ENCODE peak calls at places on chromosomes 2 and 18, in four cellular contexts. U is psoas muscle, M is brain microvascular endothelial cell, G is BJ. B is an unnamed sample.

GRCh38 chr2:141524777-141525176 is 606.0 kb downstream of the LRP1B start:
- DNase-seq in U (no peak), M (no peak), G (no peak), B (no peak)

GRCh38 chr18:70044626-70045025 is 97.0 kb upstream of the CD226 start:
- DNase-seq in U (no peak), M (peak; percentile 97), G (peak; percentile 97), B (peak; percentile 68)

GRCh38 chr2:191677091-191677645 is 768 bp upstream of the NABP1 start:
- DNase-seq in U (no peak), M (peak; percentile 91), G (peak; percentile 38), B (peak; percentile 82)

GRCh38 chr2:26347286-26347865 is 787 bp upstream of the ADGRF3 start:
- DNase-seq in U (no peak), M (no peak), G (no peak), B (no peak)

GRCh38 chr2:9709539-9710285 is 78.9 kb upstream of the YWHAQ start:
- DNase-seq in U (no peak), M (no peak), G (no peak), B (no peak)

GRCh38 chr2:214193943-214194342 is 216.9 kb upstream of the VWC2L start:
- DNase-seq in U (no peak), M (peak; percentile 66), G (peak; percentile 27), B (peak; percentile 63)

GRCh38 chr18:38301621-38302020 is 736.0 kb upstream of the CELF4 start:
- DNase-seq in U (no peak), M (no peak), G (no peak), B (no peak)

GRCh38 chr2:46967990-46968647 is 52.5 kb upstream of the MCFD2 start:
- DNase-seq in U (peak; percentile 80), M (peak; percentile 74), G (peak; percentile 76), B (peak; percentile 81)

GRCh38 chr2:53911434-53912189 is 51.8 kb upstream of the GPR75 start:
- DNase-seq in U (no peak), M (no peak), G (no peak), B (no peak)

GRCh38 chr2:31580321-31581117 is at the start of gene SRD5A2:
- DNase-seq in U (no peak), M (no peak), G (no peak), B (no peak)

GRCh38 chr2:45930396-45930792 is 278.9 kb downstream of the PRKCE start:
- DNase-seq in U (no peak), M (no peak), G (no peak), B (no peak)

GRCh38 chr2:177658309-177658708 is 265.7 kb downstream of the AGPS start:
- DNase-seq in U (no peak), M (no peak), G (no peak), B (no peak)

GRCh38 chr2:43293744-43294695 is 67.6 kb upstream of the ZFP36L2 start:
- DNase-seq in U (no peak), M (peak; percentile 98), G (peak; percentile 97), B (peak; percentile 99)

GRCh38 chr2:27707462-27708256 is 44.0 kb downstream of the SLC4A1AP start:
- DNase-seq in U (no peak), M (no peak), G (no peak), B (no peak)

GRCh38 chr2:16102287-16102975 is 162.1 kb downstream of the MYCN start:
- DNase-seq in U (no peak), M (no peak), G (no peak), B (no peak)

GRCh38 chr18:71374294-71374693 is 1085.4 kb downstream of the SOCS6 start:
- DNase-seq in U (no peak), M (no peak), G (no peak), B (peak; percentile 52)

GRCh38 chr18:13398631-13399030 is 180.1 kb downstream of the LDLRAD4 start:
- DNase-seq in U (no peak), M (no peak), G (no peak), B (no peak)

GRCh38 chr2:28620371-28620793 is 124.5 kb downstream of the PLB1 start:
- DNase-seq in U (no peak), M (no peak), G (no peak), B (no peak)

GRCh38 chr18:48942554-48943261 is 8.1 kb downstream of the SMAD7 start:
- DNase-seq in U (peak; percentile 52), M (peak; percentile 97), G (peak; percentile 98), B (peak; percentile 91)

GRCh38 chr2:157468931-157469708 is 25.2 kb upstream of the CYTIP start:
- DNase-seq in U (no peak), M (peak; percentile 53), G (peak; percentile 21), B (no peak)

GRCh38 chr2:85853499-85854165 is 35.2 kb downstream of the ST3GAL5 start:
- DNase-seq in U (no peak), M (no peak), G (no peak), B (no peak)

GRCh38 chr2:157866202-157866601 is 9.9 kb downstream of the ACVR1 start:
- DNase-seq in U (no peak), M (peak; percentile 38), G (no peak), B (peak; percentile 33)

GRCh38 chr2:235383272-235383843 is 110.5 kb upstream of the AGAP1 start:
- DNase-seq in U (no peak), M (no peak), G (no peak), B (no peak)

GRCh38 chr18:48897531-48897930 is 53.2 kb downstream of the SMAD7 start:
- DNase-seq in U (no peak), M (no peak), G (no peak), B (peak; percentile 33)

GRCh38 chr2:69482471-69482870 is 45.2 kb upstream of the NFU1 start:
- DNase-seq in U (no peak), M (no peak), G (no peak), B (no peak)

GRCh38 chr2:209579236-209579749 is 155.4 kb downstream of the MAP2 start:
- DNase-seq in U (no peak), M (peak; percentile 12), G (no peak), B (peak; percentile 1)
- H3K4me3 ChIP-seq in U (peak overlapping the region; percentile 42), M (peak overlapping the region; percentile 58), G (peak overlapping the region; percentile 42), B (peak overlapping the region; percentile 46)

GRCh38 chr18:11512096-11513030 is 97.0 kb upstream of the SLC35G4 start:
- DNase-seq in U (no peak), M (peak; percentile 22), G (no peak), B (no peak)
- TF ChIP-seq CTCF in U (peak; percentile 48), M (peak; percentile 55), G (peak; percentile 26), B (peak; percentile 47)

GRCh38 chr18:32324173-32324572 is 134.3 kb downstream of the MEP1B start:
- DNase-seq in U (no peak), M (no peak), G (peak; percentile 9), B (no peak)
- H3K4me3 ChIP-seq in U (no peak overlapping the region), M (no peak overlapping the region), G (no peak overlapping the region), B (no peak overlapping the region)

GRCh38 chr18:27298215-27298804 is 113.2 kb upstream of the CHST9 start:
- DNase-seq in U (no peak), M (no peak), G (no peak), B (no peak)
- TF ChIP-seq CTCF in U (peak; percentile 18), M (peak; percentile 27), G (no peak), B (peak; percentile 20)

DNA sequence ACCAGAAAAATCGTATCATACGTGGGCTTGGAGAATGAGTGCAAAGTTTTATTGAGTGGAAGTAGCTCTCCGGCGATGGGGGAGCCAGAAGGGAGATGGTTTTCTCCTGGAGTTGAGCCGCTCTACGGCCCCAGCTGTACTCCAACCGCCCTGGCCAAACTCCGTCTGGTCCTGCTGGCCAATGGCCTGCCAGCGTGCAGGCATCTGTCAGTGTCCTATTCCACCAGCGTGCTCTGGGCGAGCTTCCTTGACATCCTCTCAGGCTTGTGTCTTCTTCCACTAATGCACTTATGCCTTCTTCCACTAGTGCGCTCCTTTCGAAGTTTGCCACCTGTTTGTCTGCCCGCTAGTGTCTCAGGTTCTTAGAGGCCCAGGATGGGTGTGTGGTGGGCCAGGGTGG is 345.5 kb upstream of the CDH19 start:
- DNase-seq in U (no peak), M (no peak), G (no peak), B (no peak)
- H3K4me3 ChIP-seq in U (no peak overlapping the region), M (no peak overlapping the region), G (no peak overlapping the region), B (no peak overlapping the region)

B was measured in astrocyte of the cerebellum.